ENCODE peak calls at places on chromosomes 7 and 10, in nine cellular contexts. One of them, this sample, is unnamed.

GRCh38 chr10:4212111-4212635 is 427.2 kb upstream of the KLF6 start:
- DNase-seq in SK-N-SH: no peak
- DNase-seq in HCT116: no peak
- DNase-seq in H1: no peak
- DNase-seq in GM23338: no peak
- DNase-seq in HepG2: no peak
- DNase-seq in HL-60: no peak
- DNase-seq in prostate gland: no peak
- DNase-seq in transverse colon: no peak
- DNase-seq in this sample: no peak

GRCh38 chr7:116652793-116653192 is 19.2 kb upstream of the MET start:
- DNase-seq in SK-N-SH: no peak
- DNase-seq in HCT116: no peak
- DNase-seq in H1: no peak
- DNase-seq in GM23338: no peak
- DNase-seq in HepG2: no peak
- DNase-seq in HL-60: no peak
- DNase-seq in prostate gland: no peak
- DNase-seq in transverse colon: no peak
- DNase-seq in this sample: no peak

GRCh38 chr7:78345979-78346378 is 547.4 kb downstream of the PHTF2 start:
- DNase-seq in SK-N-SH: no peak
- DNase-seq in HCT116: no peak
- DNase-seq in H1: no peak
- DNase-seq in GM23338: no peak
- DNase-seq in HepG2: no peak
- DNase-seq in HL-60: no peak
- DNase-seq in prostate gland: no peak
- DNase-seq in transverse colon: no peak
- DNase-seq in this sample: no peak

GRCh38 chr7:99618726-99619125 is 2.0 kb downstream of the ZSCAN25 start:
- DNase-seq in SK-N-SH: no peak
- DNase-seq in HCT116: no peak
- DNase-seq in H1: no peak
- DNase-seq in GM23338: no peak
- DNase-seq in HepG2: no peak
- DNase-seq in HL-60: no peak
- DNase-seq in prostate gland: no peak
- DNase-seq in transverse colon: no peak
- DNase-seq in this sample: no peak

GRCh38 chr10:101829561-101830315 is 11.5 kb upstream of the OGA start:
- DNase-seq in SK-N-SH: peak
- DNase-seq in HCT116: no peak
- DNase-seq in H1: no peak
- DNase-seq in GM23338: peak
- DNase-seq in HepG2: no peak
- DNase-seq in HL-60: peak
- DNase-seq in prostate gland: peak
- DNase-seq in transverse colon: peak
- DNase-seq in this sample: peak

GRCh38 chr10:62093863-62094291 is 174.8 kb downstream of the RTKN2 start:
- DNase-seq in SK-N-SH: no peak
- DNase-seq in HCT116: no peak
- DNase-seq in H1: no peak
- DNase-seq in GM23338: no peak
- DNase-seq in HepG2: peak
- DNase-seq in HL-60: no peak
- DNase-seq in prostate gland: no peak
- DNase-seq in transverse colon: no peak
- DNase-seq in this sample: no peak

GRCh38 chr7:123538897-123539296 is 4.5 kb upstream of the IQUB start:
- DNase-seq in SK-N-SH: no peak
- DNase-seq in HCT116: no peak
- DNase-seq in H1: no peak
- DNase-seq in GM23338: no peak
- DNase-seq in HepG2: no peak
- DNase-seq in HL-60: no peak
- DNase-seq in prostate gland: no peak
- DNase-seq in transverse colon: no peak
- DNase-seq in this sample: no peak

GRCh38 chr10:3067045-3067858 is at the start of gene PFKP:
- DNase-seq in SK-N-SH: peak
- DNase-seq in HCT116: no peak
- DNase-seq in H1: no peak
- DNase-seq in GM23338: peak
- DNase-seq in HepG2: no peak
- DNase-seq in HL-60: peak
- DNase-seq in prostate gland: peak
- DNase-seq in transverse colon: peak
- DNase-seq in this sample: no peak

GRCh38 chr7:5453566-5454075 is 30.0 kb upstream of the TNRC18 start:
- DNase-seq in SK-N-SH: no peak
- DNase-seq in HCT116: no peak
- DNase-seq in H1: no peak
- DNase-seq in GM23338: no peak
- DNase-seq in HepG2: no peak
- DNase-seq in HL-60: no peak
- DNase-seq in prostate gland: no peak
- DNase-seq in transverse colon: no peak
- DNase-seq in this sample: no peak

GRCh38 chr10:119427263-119427864 is 115.2 kb downstream of the RGS10 start:
- DNase-seq in SK-N-SH: no peak
- DNase-seq in HCT116: no peak
- DNase-seq in H1: no peak
- DNase-seq in GM23338: no peak
- DNase-seq in HepG2: no peak
- DNase-seq in HL-60: no peak
- DNase-seq in prostate gland: no peak
- DNase-seq in transverse colon: no peak
- DNase-seq in this sample: no peak

GRCh38 chr7:3482147-3482921 is 181.3 kb downstream of the SDK1 start:
- DNase-seq in SK-N-SH: peak
- DNase-seq in HCT116: peak
- DNase-seq in H1: peak
- DNase-seq in GM23338: peak
- DNase-seq in HepG2: peak
- DNase-seq in HL-60: no peak
- DNase-seq in prostate gland: no peak
- DNase-seq in transverse colon: peak
- DNase-seq in this sample: no peak

GRCh38 chr7:139889186-139889871 is 60.3 kb downstream of the TBXAS1 start:
- DNase-seq in SK-N-SH: no peak
- DNase-seq in HCT116: no peak
- DNase-seq in H1: no peak
- DNase-seq in GM23338: no peak
- DNase-seq in HepG2: peak
- DNase-seq in HL-60: no peak
- DNase-seq in prostate gland: no peak
- DNase-seq in transverse colon: no peak
- DNase-seq in this sample: no peak

GRCh38 chr10:113562693-113563092 is 9.8 kb downstream of the HABP2 start:
- DNase-seq in SK-N-SH: no peak
- DNase-seq in HCT116: no peak
- DNase-seq in H1: no peak
- DNase-seq in GM23338: no peak
- DNase-seq in HepG2: no peak
- DNase-seq in HL-60: no peak
- DNase-seq in prostate gland: no peak
- DNase-seq in transverse colon: no peak
- DNase-seq in this sample: no peak

GRCh38 chr10:113563306-113564088 is 10.6 kb downstream of the HABP2 start:
- DNase-seq in SK-N-SH: peak
- DNase-seq in HCT116: peak
- DNase-seq in H1: peak
- DNase-seq in GM23338: peak
- DNase-seq in HepG2: peak
- DNase-seq in HL-60: peak
- DNase-seq in prostate gland: peak
- DNase-seq in transverse colon: peak
- DNase-seq in this sample: peak

GRCh38 chr10:113561214-113561613 is 8.4 kb downstream of the HABP2 start:
- DNase-seq in SK-N-SH: no peak
- DNase-seq in HCT116: no peak
- DNase-seq in H1: no peak
- DNase-seq in GM23338: no peak
- DNase-seq in HepG2: no peak
- DNase-seq in HL-60: no peak
- DNase-seq in prostate gland: no peak
- DNase-seq in transverse colon: no peak
- DNase-seq in this sample: no peak

GRCh38 chr10:113560071-113560470 is 7.2 kb downstream of the HABP2 start:
- DNase-seq in SK-N-SH: no peak
- DNase-seq in HCT116: no peak
- DNase-seq in H1: no peak
- DNase-seq in GM23338: no peak
- DNase-seq in HepG2: no peak
- DNase-seq in HL-60: no peak
- DNase-seq in prostate gland: no peak
- DNase-seq in transverse colon: no peak
- DNase-seq in this sample: no peak

GRCh38 chr10:113562108-113562507 is 9.3 kb downstream of the HABP2 start:
- DNase-seq in SK-N-SH: no peak
- DNase-seq in HCT116: no peak
- DNase-seq in H1: no peak
- DNase-seq in GM23338: no peak
- DNase-seq in HepG2: no peak
- DNase-seq in HL-60: no peak
- DNase-seq in prostate gland: no peak
- DNase-seq in transverse colon: no peak
- DNase-seq in this sample: no peak
- TF ChIP-seq POLR2AphosphoS5 in SK-N-SH: no peak
- TF ChIP-seq POLR2AphosphoS5 in HCT116: no peak
- TF ChIP-seq POLR2AphosphoS5 in H1: no peak
- TF ChIP-seq POLR2AphosphoS5 in GM23338: no peak
- TF ChIP-seq POLR2AphosphoS5 in HepG2: no peak
- TF ChIP-seq POLR2AphosphoS5 in HL-60: no peak
- TF ChIP-seq POLR2AphosphoS5 in prostate gland: no peak
- TF ChIP-seq POLR2AphosphoS5 in transverse colon: no peak
- TF ChIP-seq POLR2AphosphoS5 in this sample: no peak

DNA sequence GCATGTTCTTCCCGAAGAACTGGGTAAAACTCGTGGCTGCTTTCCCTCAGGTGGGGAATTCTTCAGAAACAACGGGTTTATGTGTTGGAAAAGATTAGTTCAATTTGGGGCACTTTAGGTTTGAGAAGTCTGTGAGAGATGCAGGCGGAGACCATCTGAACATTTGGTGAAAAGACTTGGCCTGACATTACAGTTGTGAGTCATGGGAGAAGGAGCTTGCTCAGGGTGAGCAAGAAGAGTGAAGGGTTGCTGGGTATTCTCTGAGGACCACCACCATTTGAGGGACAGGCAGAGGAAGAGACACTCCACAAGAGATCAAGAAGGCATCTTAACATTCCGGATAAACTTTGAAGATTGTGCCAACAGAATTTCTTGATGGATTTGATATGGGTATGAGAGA is 88.6 kb downstream of the PODXL start:
- DNase-seq in SK-N-SH: no peak
- DNase-seq in HCT116: no peak
- DNase-seq in H1: no peak
- DNase-seq in GM23338: no peak
- DNase-seq in HepG2: no peak
- DNase-seq in HL-60: no peak
- DNase-seq in prostate gland: no peak
- DNase-seq in transverse colon: no peak
- DNase-seq in this sample: no peak
- TF ChIP-seq CTCF in SK-N-SH: no peak
- TF ChIP-seq CTCF in HCT116: no peak
- TF ChIP-seq CTCF in H1: no peak
- TF ChIP-seq CTCF in GM23338: no peak
- TF ChIP-seq CTCF in HepG2: no peak
- TF ChIP-seq CTCF in HL-60: no peak
- TF ChIP-seq CTCF in prostate gland: no peak
- TF ChIP-seq CTCF in transverse colon: no peak
- TF ChIP-seq CTCF in this sample: no peak

GRCh38 chr7:18890885-18891621 is 226.4 kb downstream of the TWIST1 start:
- DNase-seq in SK-N-SH: no peak
- DNase-seq in HCT116: no peak
- DNase-seq in H1: no peak
- DNase-seq in GM23338: no peak
- DNase-seq in HepG2: no peak
- DNase-seq in HL-60: no peak
- DNase-seq in prostate gland: no peak
- DNase-seq in transverse colon: no peak
- DNase-seq in this sample: no peak

GRCh38 chr7:18886801-18887200 is 230.6 kb downstream of the TWIST1 start:
- DNase-seq in SK-N-SH: no peak
- DNase-seq in HCT116: no peak
- DNase-seq in H1: no peak
- DNase-seq in GM23338: no peak
- DNase-seq in HepG2: no peak
- DNase-seq in HL-60: no peak
- DNase-seq in prostate gland: no peak
- DNase-seq in transverse colon: no peak
- DNase-seq in this sample: no peak

GRCh38 chr7:18889436-18889835 is 228.0 kb downstream of the TWIST1 start:
- DNase-seq in SK-N-SH: peak
- DNase-seq in HCT116: no peak
- DNase-seq in H1: no peak
- DNase-seq in GM23338: no peak
- DNase-seq in HepG2: no peak
- DNase-seq in HL-60: no peak
- DNase-seq in prostate gland: no peak
- DNase-seq in transverse colon: no peak
- DNase-seq in this sample: no peak

GRCh38 chr7:18893156-18893555 is 224.3 kb downstream of the TWIST1 start:
- DNase-seq in SK-N-SH: no peak
- DNase-seq in HCT116: no peak
- DNase-seq in H1: no peak
- DNase-seq in GM23338: no peak
- DNase-seq in HepG2: no peak
- DNase-seq in HL-60: no peak
- DNase-seq in prostate gland: no peak
- DNase-seq in transverse colon: no peak
- DNase-seq in this sample: no peak

DNA sequence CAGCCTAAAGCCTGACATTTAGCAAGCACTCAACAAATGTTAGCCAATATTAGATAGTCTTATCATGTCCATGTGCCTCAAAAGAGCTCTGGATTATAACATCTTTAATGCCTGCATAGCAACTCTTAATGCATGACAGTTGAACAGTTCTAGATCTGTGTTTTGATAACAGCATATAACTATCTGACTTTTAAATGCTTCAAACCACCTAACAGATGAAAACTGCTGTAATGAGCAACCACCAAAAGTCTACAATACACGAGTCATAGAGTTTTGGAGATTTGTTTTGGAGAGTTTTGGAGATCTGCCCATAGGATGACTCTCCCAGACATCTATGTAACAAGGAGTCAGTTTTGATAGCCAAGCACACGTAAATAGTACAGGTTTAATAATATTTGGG is 227.3 kb downstream of the TWIST1 start:
- DNase-seq in SK-N-SH: peak
- DNase-seq in HCT116: no peak
- DNase-seq in H1: no peak
- DNase-seq in GM23338: no peak
- DNase-seq in HepG2: no peak
- DNase-seq in HL-60: no peak
- DNase-seq in prostate gland: no peak
- DNase-seq in transverse colon: no peak
- DNase-seq in this sample: no peak
- TF ChIP-seq POLR2AphosphoS5 in SK-N-SH: peak
- TF ChIP-seq POLR2AphosphoS5 in HCT116: no peak
- TF ChIP-seq POLR2AphosphoS5 in H1: no peak
- TF ChIP-seq POLR2AphosphoS5 in GM23338: no peak
- TF ChIP-seq POLR2AphosphoS5 in HepG2: no peak
- TF ChIP-seq POLR2AphosphoS5 in HL-60: no peak
- TF ChIP-seq POLR2AphosphoS5 in prostate gland: no peak
- TF ChIP-seq POLR2AphosphoS5 in transverse colon: no peak
- TF ChIP-seq POLR2AphosphoS5 in this sample: no peak

GRCh38 chr10:92822964-92823363 is 25.4 kb upstream of the EXOC6 start:
- DNase-seq in SK-N-SH: no peak
- DNase-seq in HCT116: peak
- DNase-seq in H1: no peak
- DNase-seq in GM23338: no peak
- DNase-seq in HepG2: no peak
- DNase-seq in HL-60: peak
- DNase-seq in prostate gland: no peak
- DNase-seq in transverse colon: no peak
- DNase-seq in this sample: no peak
- TF ChIP-seq CTCF in SK-N-SH: peak
- TF ChIP-seq CTCF in HCT116: peak
- TF ChIP-seq CTCF in H1: no peak
- TF ChIP-seq CTCF in GM23338: peak
- TF ChIP-seq CTCF in HepG2: peak
- TF ChIP-seq CTCF in HL-60: no peak
- TF ChIP-seq CTCF in prostate gland: peak
- TF ChIP-seq CTCF in transverse colon: no peak
- TF ChIP-seq CTCF in this sample: no peak